ENCODE peak calls at places on chromosomes 11 and 22, in four cellular contexts. E is NCI-H460; J is NCI-H510A; W is CD4-positive, alpha-beta memory T cell. R is an unnamed sample.

GRCh38 chr22:30115705-30116104 is 35.4 kb downstream of the HORMAD2 start:
- DNase-seq in W (no peak), J (no peak), E (no peak), R (no peak)

GRCh38 chr11:131685906-131686305 is 315.5 kb downstream of the NTM start:
- DNase-seq in W (no peak), J (no peak), E (no peak), R (no peak)

GRCh38 chr11:88318017-88318416 is 19.5 kb downstream of the CTSC start:
- DNase-seq in E (no peak), J (no peak), W (no peak), R (no peak)

GRCh38 chr11:106761240-106761639 is 257.0 kb downstream of the GUCY1A2 start:
- DNase-seq in J (no peak), W (no peak), E (no peak), R (no peak)

GRCh38 chr22:48756146-48757111 is 1071.2 kb downstream of the BRD1 start:
- DNase-seq in J (no peak), E (no peak), W (no peak), R (no peak)

GRCh38 chr22:45832959-45833580 is 143.9 kb downstream of the WNT7B start:
- DNase-seq in E (no peak), W (no peak), J (no peak), R (no peak)

GRCh38 chr11:78168539-78169477 is 19.6 kb downstream of the KCTD21 start:
- DNase-seq in J (no peak), W (no peak), E (no peak), R (no peak)

GRCh38 chr11:130431806-130432205 is 3.4 kb upstream of the ADAMTS8 start:
- DNase-seq in E (no peak), W (no peak), J (no peak), R (no peak)

GRCh38 chr11:116814502-116814901 is 8.6 kb downstream of the APOA4 start:
- DNase-seq in J (no peak), E (no peak), W (no peak), R (no peak)

GRCh38 chr11:1824221-1825038 is 10.4 kb upstream of the SYT8 start:
- DNase-seq in E (no peak), W (no peak), J (no peak), R (no peak)

GRCh38 chr11:88295028-88295427 is 42.5 kb downstream of the CTSC start:
- DNase-seq in W (no peak), J (no peak), E (no peak), R (no peak)

GRCh38 chr11:95059031-95059430 is 7.7 kb upstream of the SRSF8 start:
- DNase-seq in E (no peak), J (no peak), W (no peak), R (no peak)

GRCh38 chr22:41963453-41964105 is 5.7 kb upstream of the SEPTIN3 start:
- DNase-seq in J (no peak), W (no peak), E (no peak), R (no peak)

GRCh38 chr11:73652856-73653559 is 6.6 kb downstream of the PLEKHB1 start:
- DNase-seq in W (no peak), E (no peak), J (no peak), R (no peak)

GRCh38 chr11:77086521-77087472 is 15.8 kb upstream of the OMP start:
- DNase-seq in J (no peak), W (no peak), E (no peak), R (no peak)

GRCh38 chr11:1569251-1569780 is 2.8 kb downstream of the DUSP8 start:
- DNase-seq in E (no peak), W (no peak), J (no peak), R (no peak)

GRCh38 chr11:126879516-126879915 is 121.1 kb downstream of the KIRREL3 start:
- DNase-seq in W (no peak), J (no peak), E (no peak), R (no peak)